ENCODE peak calls at places on chromosomes 1 and 21, in four cellular contexts. G is fibroblast of mammary gland, S is right atrium auricular region, Y is progenitor cell of endocrine pancreas. Z is an unnamed sample.

GRCh38 chr1:113538225-113538624 is 147.9 kb downstream of the MAGI3 start:
- DNase-seq in S (no peak), G (peak; percentile 76), Y (no peak), Z (no peak)

GRCh38 chr1:80164150-80164549 is 1157.6 kb upstream of the ADGRL4 start:
- DNase-seq in Y (no peak), S (no peak), G (no peak), Z (no peak)

GRCh38 chr1:229024528-229025119 is 246.3 kb upstream of the RAB4A start:
- DNase-seq in G (peak; percentile 94), S (peak; percentile 80), Y (no peak), Z (no peak)

GRCh38 chr1:42963378-42964005 is 4.8 kb upstream of the SLC2A1 start:
- DNase-seq in Y (no peak), G (peak; percentile 72), S (no peak), Z (no peak)

GRCh38 chr1:47727051-47727708 is 270.0 kb downstream of the TRABD2B start:
- DNase-seq in Y (no peak), G (no peak), S (no peak), Z (no peak)

GRCh38 chr21:35323947-35324346 is 274.8 kb upstream of the RUNX1 start:
- DNase-seq in S (peak; percentile 74), G (peak; percentile 51), Y (no peak), Z (no peak)

GRCh38 chr1:3315991-3316943 is 138.2 kb upstream of the ARHGEF16 start:
- DNase-seq in Y (no peak), G (no peak), S (no peak), Z (no peak)

GRCh38 chr1:206514821-206515387 is 7.6 kb downstream of the RASSF5 start:
- DNase-seq in S (no peak), G (peak; percentile 40), Y (no peak), Z (no peak)

GRCh38 chr1:209667701-209668100 is 7.5 kb upstream of the G0S2 start:
- DNase-seq in S (no peak), G (no peak), Y (no peak), Z (no peak)

GRCh38 chr1:201506092-201506491 is 831 bp downstream of the CSRP1 start:
- DNase-seq in Y (no peak), S (no peak), G (no peak), Z (no peak)

GRCh38 chr1:206897175-206897574 is at the start of gene IL24:
- DNase-seq in S (no peak), G (no peak), Y (no peak), Z (peak; percentile 46)

GRCh38 chr1:109617291-109617801 is 2.1 kb downstream of the GNAT2 start:
- DNase-seq in Y (no peak), G (peak; percentile 97), S (no peak), Z (no peak)

GRCh38 chr1:149945206-149945605 is 8.5 kb upstream of the MTMR11 start:
- DNase-seq in S (no peak), Y (no peak), G (no peak), Z (no peak)

GRCh38 chr1:220926146-220926545 is 46.9 kb downstream of the HLX start:
- DNase-seq in Y (no peak), S (no peak), G (peak; percentile 98), Z (no peak)

GRCh38 chr1:1625404-1625775 is 6.6 kb upstream of the MMP23B start:
- DNase-seq in Y (no peak), S (no peak), G (no peak), Z (no peak)

GRCh38 chr1:240611619-240612490 is at the start of gene GREM2:
- DNase-seq in S (no peak), Y (peak; percentile 46), G (peak; percentile 95), Z (no peak)

GRCh38 chr21:34639882-34640788 is 25.2 kb upstream of the RCAN1 start:
- DNase-seq in G (peak; percentile 29), Y (no peak), S (peak; percentile 43), Z (no peak)

GRCh38 chr1:54215578-54215977 is 15.6 kb downstream of the MRPL37 start:
- DNase-seq in G (no peak), S (no peak), Y (no peak), Z (no peak)

GRCh38 chr1:244273845-244274619 is 177.7 kb downstream of the ADSS2 start:
- DNase-seq in G (peak; percentile 100), Y (no peak), S (peak; percentile 69), Z (no peak)

GRCh38 chr1:234186037-234186688 is 187.1 kb upstream of the COA6 start:
- DNase-seq in S (peak; percentile 52), G (peak; percentile 10), Y (no peak), Z (no peak)

GRCh38 chr1:46530791-46531409 is 20.5 kb downstream of the KNCN start:
- DNase-seq in S (no peak), Y (peak; percentile 33), G (no peak), Z (no peak)

GRCh38 chr1:91712981-91713841 is 172.7 kb downstream of the TGFBR3 start:
- DNase-seq in G (peak; percentile 87), S (peak; percentile 88), Y (no peak), Z (no peak)

GRCh38 chr1:151568626-151569088 is 28.5 kb downstream of the TUFT1 start:
- DNase-seq in Y (no peak), G (no peak), S (no peak), Z (no peak)

GRCh38 chr1:40829631-40830245 is 32.4 kb downstream of the CITED4 start:
- DNase-seq in G (no peak), Y (no peak), S (no peak), Z (no peak)

GRCh38 chr1:234206651-234207284 is 166.5 kb upstream of the COA6 start:
- DNase-seq in G (peak; percentile 80), S (peak; percentile 55), Y (no peak), Z (no peak)

GRCh38 chr1:237141471-237141870 is 99.5 kb downstream of the RYR2 start:
- DNase-seq in G (no peak), Y (no peak), S (no peak), Z (no peak)

GRCh38 chr1:39845569-39846566 is 37.4 kb downstream of the TRIT1 start:
- DNase-seq in S (peak; percentile 77), Y (no peak), G (peak; percentile 68), Z (peak; percentile 95)

DNA sequence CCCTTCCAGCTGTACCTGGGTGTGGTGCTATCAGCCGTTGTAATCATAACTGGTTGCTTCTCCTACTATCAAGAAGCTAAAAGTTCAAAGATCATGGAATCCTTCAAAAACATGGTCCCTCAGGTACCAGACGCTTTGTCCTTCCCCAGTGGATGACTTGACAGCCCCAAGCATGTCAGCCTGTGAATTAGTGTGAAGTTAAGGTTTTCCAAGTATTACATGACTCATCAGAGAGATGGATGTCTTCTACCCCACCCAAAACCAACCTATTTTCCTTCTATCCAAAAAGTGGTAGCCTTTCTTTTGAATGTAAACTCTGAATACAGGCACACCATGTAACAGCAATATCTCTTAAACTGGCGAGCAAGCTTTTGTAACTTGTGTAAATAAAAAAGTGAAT is 15.1 kb downstream of the ATP1A1 start:
- DNase-seq in S (no peak), G (no peak), Y (no peak), Z (no peak)
- TF ChIP-seq CTCF in S (no peak), G (no peak), Y (no peak), Z (no peak)

GRCh38 chr1:107153033-107153432 is 12.2 kb downstream of the NTNG1 start:
- DNase-seq in Y (no peak), G (no peak), S (no peak), Z (no peak)
- TF ChIP-seq CTCF in Y (peak; percentile 38), G (no peak), S (no peak), Z (no peak)

GRCh38 chr1:153194331-153195050 is 8.7 kb upstream of the LELP1 start:
- DNase-seq in G (no peak), S (no peak), Y (no peak), Z (no peak)

GRCh38 chr1:153190373-153190772 is 12.9 kb upstream of the LELP1 start:
- DNase-seq in Y (no peak), S (no peak), G (no peak), Z (no peak)

GRCh38 chr1:153195216-153195615 is 8.0 kb upstream of the LELP1 start:
- DNase-seq in Y (no peak), G (no peak), S (no peak), Z (no peak)

DNA sequence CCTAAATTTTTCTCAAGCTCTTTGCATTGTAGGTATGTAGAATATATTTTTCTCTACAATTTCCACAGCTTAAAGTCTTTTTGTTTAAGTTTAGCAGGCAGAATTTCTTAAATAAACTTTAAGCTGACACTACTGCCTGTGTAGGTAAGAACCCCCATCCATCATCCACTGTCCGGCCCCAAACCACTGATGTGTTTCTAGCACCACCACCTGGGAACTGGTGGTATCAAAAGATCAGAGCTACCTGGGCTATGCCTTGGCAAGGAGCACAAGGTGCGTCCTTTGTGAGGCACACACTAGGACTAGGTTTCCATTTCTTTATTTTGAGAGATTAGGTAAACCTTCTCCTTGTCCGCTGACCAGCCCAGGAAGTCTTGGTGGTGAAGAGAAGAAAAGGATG is 10.5 kb upstream of the LELP1 start:
- DNase-seq in Y (peak; percentile 37), S (no peak), G (no peak), Z (no peak)
- TF ChIP-seq CTCF in Y (peak; percentile 75), S (no peak), G (no peak), Z (no peak)

GRCh38 chr21:37462087-37462861 is 95.7 kb downstream of the DYRK1A start:
- DNase-seq in S (no peak), G (no peak), Y (no peak), Z (no peak)

GRCh38 chr21:37458669-37459276 is 92.2 kb downstream of the DYRK1A start:
- DNase-seq in S (no peak), Y (no peak), G (no peak), Z (no peak)

GRCh38 chr21:37459575-37459974 is 93.0 kb downstream of the DYRK1A start:
- DNase-seq in Y (no peak), G (peak; percentile 69), S (no peak), Z (no peak)

GRCh38 chr21:37461494-37461893 is 94.9 kb downstream of the DYRK1A start:
- DNase-seq in S (no peak), G (no peak), Y (no peak), Z (no peak)

GRCh38 chr21:37460196-37460595 is 93.6 kb downstream of the DYRK1A start:
- DNase-seq in S (no peak), G (no peak), Y (no peak), Z (no peak)
- TF ChIP-seq CTCF in S (no peak), G (peak; percentile 16), Y (peak; percentile 47), Z (peak; percentile 28)

GRCh38 chr1:183870351-183871077 is 65.6 kb downstream of the RGL1 start:
- DNase-seq in G (peak; percentile 78), Y (no peak), S (peak; percentile 87), Z (no peak)
- TF ChIP-seq CTCF in G (no peak), Y (no peak), S (no peak), Z (no peak)